ENCODE peak calls at places on chromosomes 7 and 10, in eight cellular contexts. Z, T, D, C, A, X, B and J are unnamed samples.

GRCh38 chr10:66925896-66926719 is at the start of gene LRRTM3:
- DNase-seq in Z (peak), T (peak), D (peak), C (peak), A (peak), X (peak), B (peak), J (peak)

GRCh38 chr10:121527690-121528089 is 70.6 kb downstream of the FGFR2 start:
- DNase-seq in Z (peak), T (no peak), D (no peak), C (no peak), A (peak), X (peak), B (no peak), J (no peak)

GRCh38 chr10:7846591-7846990 is 28.3 kb downstream of the TAF3 start:
- DNase-seq in Z (no peak), T (no peak), D (no peak), C (no peak), A (no peak), X (no peak), B (no peak), J (no peak)

GRCh38 chr10:120424198-120424464 is 32.9 kb upstream of the PLPP4 start:
- DNase-seq in Z (no peak), T (no peak), D (no peak), C (no peak), A (no peak), X (no peak), B (no peak), J (no peak)

GRCh38 chr10:102504179-102504975 is 605 bp downstream of the SUFU start:
- DNase-seq in Z (peak), T (peak), D (peak), C (no peak), A (peak), X (peak), B (peak), J (peak)

GRCh38 chr10:85188770-85189484 is 860.5 kb downstream of the CCSER2 start:
- DNase-seq in Z (no peak), T (no peak), D (no peak), C (no peak), A (no peak), X (no peak), B (no peak), J (no peak)

GRCh38 chr7:44116087-44116788 is 7.1 kb downstream of the POLD2 start:
- DNase-seq in Z (no peak), T (peak), D (no peak), C (no peak), A (no peak), X (no peak), B (no peak), J (no peak)

GRCh38 chr7:111126987-111127386 is 36.1 kb downstream of the LRRN3 start:
- DNase-seq in Z (no peak), T (no peak), D (no peak), C (no peak), A (no peak), X (no peak), B (no peak), J (no peak)

GRCh38 chr7:48876087-48876486 is 48.3 kb upstream of the CDC14C start:
- DNase-seq in Z (no peak), T (no peak), D (no peak), C (no peak), A (no peak), X (no peak), B (no peak), J (no peak)

GRCh38 chr7:48872548-48872947 is 51.8 kb upstream of the CDC14C start:
- DNase-seq in Z (no peak), T (no peak), D (no peak), C (no peak), A (no peak), X (no peak), B (no peak), J (no peak)

GRCh38 chr7:48875300-48875916 is 48.9 kb upstream of the CDC14C start:
- DNase-seq in Z (no peak), T (peak), D (no peak), C (no peak), A (peak), X (peak), B (peak), J (no peak)
- TF ChIP-seq EP300 in Z (no peak), T (no peak), D (no peak), C (no peak), A (no peak), X (no peak), B (no peak), J (no peak)

DNA sequence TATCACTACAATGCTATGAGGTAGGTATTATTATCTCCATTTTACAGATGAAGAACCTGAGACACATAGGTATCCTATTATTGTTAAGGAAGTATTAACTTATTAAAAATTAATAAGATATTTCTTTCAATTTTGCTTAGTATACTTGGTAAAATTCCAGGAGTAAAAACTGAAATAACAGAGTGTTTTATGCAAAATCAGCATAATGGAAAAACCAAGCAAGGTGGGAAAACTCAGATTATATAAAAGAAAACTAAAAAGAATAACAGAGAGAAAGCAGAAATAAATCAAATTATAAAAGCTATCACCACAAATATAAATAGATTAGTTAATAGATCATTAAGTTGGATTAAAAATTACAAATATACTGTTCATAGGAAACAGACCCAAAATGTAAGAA is 82.0 kb downstream of the CPXM2 start:
- DNase-seq in Z (no peak), T (no peak), D (no peak), C (no peak), A (no peak), X (no peak), B (no peak), J (no peak)
- TF ChIP-seq EP300 in Z (no peak), T (no peak), D (no peak), C (no peak), A (no peak), X (no peak), B (no peak), J (no peak)

DNA sequence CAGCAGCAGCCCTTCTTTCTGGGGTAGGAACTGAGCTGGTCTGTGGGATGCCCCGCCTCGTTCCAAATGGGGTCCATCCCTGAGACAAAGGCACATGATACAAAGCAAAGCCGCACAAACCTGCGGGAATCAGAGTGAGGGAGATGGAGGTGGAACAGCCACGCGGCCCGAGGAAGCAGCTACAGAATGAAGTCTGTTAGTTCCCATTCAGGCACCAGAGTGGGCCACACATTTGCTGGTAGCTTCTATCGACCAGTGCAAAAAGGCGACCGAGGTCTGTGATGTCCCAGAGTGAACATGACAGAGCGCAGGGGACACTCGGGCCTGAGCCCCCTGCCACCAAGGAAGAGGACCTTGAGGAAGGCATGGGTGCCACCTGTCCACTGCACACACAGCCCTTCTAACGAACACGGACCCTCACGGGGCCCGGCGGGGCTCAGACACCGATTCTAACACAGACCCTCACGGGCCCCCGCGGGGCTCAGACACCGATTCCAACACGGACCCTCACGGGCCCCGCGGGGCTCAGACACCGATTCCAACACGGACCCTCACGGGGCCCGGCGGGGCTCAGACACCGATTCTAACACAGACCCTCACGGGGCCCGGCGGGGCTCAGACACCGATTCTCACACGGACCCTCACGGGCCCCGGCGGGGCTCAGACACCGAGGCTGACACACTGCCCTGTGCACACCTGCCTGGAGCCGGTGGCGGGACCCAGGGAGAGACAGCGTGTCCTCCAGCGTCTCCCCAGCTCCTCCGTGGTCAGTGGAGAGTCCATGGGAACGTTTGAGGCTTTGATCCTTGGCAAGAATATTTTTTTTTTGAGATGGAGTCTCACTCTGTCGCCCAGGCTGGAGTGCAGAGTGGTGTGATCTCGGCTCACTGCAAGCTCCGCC is 32.8 kb upstream of the FAM20C start:
- DNase-seq in Z (no peak), T (peak), D (no peak), C (no peak), A (no peak), X (no peak), B (no peak), J (no peak)
- TF ChIP-seq EP300 in Z (no peak), T (no peak), D (no peak), C (no peak), A (no peak), X (no peak), B (no peak), J (no peak)

GRCh38 chr7:105940111-105940510 is 23.0 kb upstream of the CDHR3 start:
- DNase-seq in Z (no peak), T (peak), D (no peak), C (no peak), A (no peak), X (no peak), B (no peak), J (no peak)
- TF ChIP-seq EP300 in Z (no peak), T (peak), D (no peak), C (no peak), A (no peak), X (no peak), B (no peak), J (no peak)